ENCODE peak calls at places on chromosomes 2 and 18, in ten cellular contexts. C is activated CD8-positive, alpha-beta memory T cell treated with anti-CD3 and anti-CD28 coated beads, Interleukin-2, amount 50 U/mL, for 4 hours; F is brain microvascular endothelial cell; D is amniotic epithelial cell; L is A549; Z is NCI-H82; P is heart left ventricle; T is iris pigment epithelial cell; G is activated T-helper 1 cell treated with Interleukin-2 at 50 U/mL for 16 hours; W is cardiac fibroblast. V is an unnamed sample.

GRCh38 chr2:239543696-239544095 is 142.9 kb upstream of the HDAC4 start:
- DNase-seq in C (no peak), F (no peak), D (no peak), L (no peak), Z (no peak), P (no peak), T (no peak), G (no peak), W (no peak), V (no peak)

GRCh38 chr2:164514491-164514890 is 106.8 kb downstream of the GRB14 start:
- DNase-seq in C (no peak), F (peak), D (no peak), L (no peak), Z (no peak), P (no peak), T (no peak), G (no peak), W (peak), V (no peak)

GRCh38 chr2:223949241-223949640 is 4.1 kb upstream of the WDFY1 start:
- DNase-seq in C (no peak), F (no peak), D (no peak), L (no peak), Z (no peak), P (no peak), T (no peak), G (no peak), W (no peak), V (no peak)

GRCh38 chr18:22668496-22668895 is 250.8 kb upstream of the CTAGE1 start:
- DNase-seq in C (no peak), F (peak), D (no peak), L (no peak), Z (no peak), P (no peak), T (peak), G (no peak), W (peak), V (no peak)

GRCh38 chr2:146821836-146822316 is 1023.0 kb upstream of the ACVR2A start:
- DNase-seq in C (no peak), F (peak), D (peak), L (no peak), Z (peak), P (no peak), T (peak), G (no peak), W (peak), V (no peak)

GRCh38 chr2:237243487-237243886 is 157.8 kb downstream of the COPS8 start:
- DNase-seq in C (no peak), F (no peak), D (no peak), L (no peak), Z (no peak), P (no peak), T (no peak), G (no peak), W (no peak), V (no peak)

GRCh38 chr2:64646007-64646880 is 7.5 kb downstream of the SERTAD2 start:
- DNase-seq in C (peak), F (peak), D (peak), L (peak), Z (peak), P (peak), T (peak), G (peak), W (peak), V (peak)

GRCh38 chr2:120316071-120316470 is 29.9 kb upstream of the INHBB start:
- DNase-seq in C (no peak), F (no peak), D (no peak), L (no peak), Z (no peak), P (no peak), T (no peak), G (no peak), W (no peak), V (no peak)

GRCh38 chr2:159015174-159015573 is 46.7 kb downstream of the TANC1 start:
- DNase-seq in C (no peak), F (no peak), D (no peak), L (no peak), Z (no peak), P (no peak), T (no peak), G (no peak), W (no peak), V (no peak)

GRCh38 chr2:181810823-181811695 is 80.5 kb upstream of the ITPRID2 start:
- DNase-seq in C (no peak), F (peak), D (peak), L (peak), Z (no peak), P (peak), T (peak), G (no peak), W (peak), V (no peak)

GRCh38 chr18:79936641-79937040 is 14.8 kb downstream of the SLC66A2 start:
- DNase-seq in C (no peak), F (no peak), D (no peak), L (no peak), Z (no peak), P (no peak), T (no peak), G (no peak), W (no peak), V (no peak)

GRCh38 chr2:204357175-204357695 is 188.0 kb upstream of the PARD3B start:
- DNase-seq in C (no peak), F (no peak), D (no peak), L (no peak), Z (peak), P (no peak), T (no peak), G (no peak), W (no peak), V (no peak)

GRCh38 chr2:177549171-177549570 is 156.6 kb downstream of the AGPS start:
- DNase-seq in C (no peak), F (no peak), D (peak), L (no peak), Z (no peak), P (no peak), T (no peak), G (no peak), W (no peak), V (no peak)

GRCh38 chr18:29892960-29893558 is 1149.5 kb downstream of the DSC3 start:
- DNase-seq in C (no peak), F (no peak), D (peak), L (no peak), Z (peak), P (no peak), T (peak), G (no peak), W (peak), V (no peak)

GRCh38 chr2:64371727-64372126 is 82.2 kb upstream of the LGALSL start:
- DNase-seq in C (no peak), F (no peak), D (no peak), L (no peak), Z (no peak), P (no peak), T (no peak), G (no peak), W (no peak), V (no peak)

GRCh38 chr2:119426801-119427395 is 4.8 kb upstream of the TMEM37 start:
- DNase-seq in C (no peak), F (no peak), D (peak), L (no peak), Z (no peak), P (no peak), T (peak), G (no peak), W (no peak), V (no peak)

GRCh38 chr2:149187061-149187460 is 143.3 kb upstream of the LYPD6 start:
- DNase-seq in C (no peak), F (no peak), D (no peak), L (no peak), Z (no peak), P (no peak), T (no peak), G (no peak), W (no peak), V (no peak)

GRCh38 chr2:102166189-102166845 is 20.5 kb upstream of the IL1RL2 start:
- DNase-seq in C (no peak), F (peak), D (peak), L (no peak), Z (no peak), P (no peak), T (peak), G (no peak), W (peak), V (no peak)

GRCh38 chr2:234593636-234594035 is 96.8 kb upstream of the ARL4C start:
- DNase-seq in C (no peak), F (no peak), D (peak), L (no peak), Z (no peak), P (no peak), T (peak), G (no peak), W (no peak), V (no peak)

GRCh38 chr2:96876811-96877437 is 7.0 kb upstream of the SEMA4C start:
- DNase-seq in C (no peak), F (no peak), D (no peak), L (no peak), Z (no peak), P (no peak), T (no peak), G (no peak), W (no peak), V (no peak)

GRCh38 chr18:24315170-24315569 is 82.5 kb downstream of the OSBPL1A start:
- DNase-seq in C (no peak), F (peak), D (peak), L (no peak), Z (peak), P (no peak), T (peak), G (no peak), W (peak), V (no peak)

GRCh38 chr2:70959851-70960832 is 18.3 kb upstream of the ANKRD53 start:
- DNase-seq in C (peak), F (no peak), D (no peak), L (no peak), Z (no peak), P (peak), T (no peak), G (no peak), W (no peak), V (no peak)

GRCh38 chr2:23711979-23712755 is 214.8 kb downstream of the ATAD2B start:
- DNase-seq in C (no peak), F (peak), D (peak), L (no peak), Z (no peak), P (peak), T (peak), G (no peak), W (peak), V (peak)

GRCh38 chr2:236715077-236715476 is 145.5 kb downstream of the ACKR3 start:
- DNase-seq in C (no peak), F (no peak), D (peak), L (no peak), Z (no peak), P (no peak), T (peak), G (no peak), W (no peak), V (peak)

GRCh38 chr2:185507703-185508102 is 230.9 kb upstream of the FSIP2 start:
- DNase-seq in C (no peak), F (no peak), D (no peak), L (no peak), Z (no peak), P (no peak), T (no peak), G (no peak), W (no peak), V (no peak)

GRCh38 chr2:170848587-170848986 is 31.9 kb downstream of the GAD1 start:
- DNase-seq in C (no peak), F (peak), D (peak), L (no peak), Z (no peak), P (no peak), T (peak), G (no peak), W (peak), V (no peak)

GRCh38 chr2:75557474-75558131 is 3.1 kb downstream of the EVA1A start:
- DNase-seq in C (no peak), F (no peak), D (no peak), L (no peak), Z (no peak), P (no peak), T (no peak), G (no peak), W (no peak), V (no peak)

GRCh38 chr2:119480718-119481142 is 43.6 kb downstream of the SCTR start:
- DNase-seq in C (no peak), F (no peak), D (peak), L (no peak), Z (no peak), P (no peak), T (no peak), G (no peak), W (no peak), V (no peak)

GRCh38 chr2:196170681-196171247 is 614 bp downstream of the STK17B start:
- DNase-seq in C (peak), F (peak), D (peak), L (no peak), Z (peak), P (peak), T (peak), G (no peak), W (peak), V (peak)

GRCh38 chr2:207265849-207266248 is 100.1 kb upstream of the KLF7 start:
- DNase-seq in C (no peak), F (peak), D (peak), L (no peak), Z (peak), P (no peak), T (peak), G (no peak), W (peak), V (no peak)

GRCh38 chr2:157348291-157348921 is 22.8 kb upstream of the ERMN start:
- DNase-seq in C (no peak), F (no peak), D (no peak), L (no peak), Z (no peak), P (no peak), T (no peak), G (no peak), W (no peak), V (no peak)

GRCh38 chr2:209790066-209790728 is 18.6 kb downstream of the UNC80 start:
- DNase-seq in C (no peak), F (no peak), D (no peak), L (no peak), Z (no peak), P (no peak), T (no peak), G (no peak), W (peak), V (no peak)

GRCh38 chr2:53755022-53755630 is 12.5 kb upstream of the CHAC2 start:
- DNase-seq in C (no peak), F (no peak), D (peak), L (no peak), Z (no peak), P (no peak), T (peak), G (no peak), W (peak), V (no peak)

GRCh38 chr2:200130762-200131166 is 175.4 kb downstream of the MAIP1 start:
- DNase-seq in C (no peak), F (peak), D (no peak), L (no peak), Z (no peak), P (no peak), T (peak), G (no peak), W (peak), V (no peak)